ENCODE peak calls at places on chromosomes 13 and 19, in seven cellular contexts. X is DND-41; Z is CD4-positive, CD25-positive, alpha-beta regulatory T cell; D is fibroblast of lung; M is upper lobe of right lung; R is heart left ventricle; B is esophagus muscularis mucosa. N is an unnamed sample. For H3K27me3, H3K4me1 and H3K9me3, the result is how much of the 10 kb centered on the place peaks cover.

GRCh38 chr13:75359266-75359665 is 122.7 kb downstream of the TBC1D4 start:
- DNase-seq in R (no peak), X (no peak), D (peak), Z (no peak), M (no peak), B (no peak), N (no peak)

GRCh38 chr13:35881360-35881759 is 249.8 kb downstream of the DCLK1 start:
- DNase-seq in Z (no peak), B (no peak), X (no peak), R (no peak), M (no peak), D (peak), N (no peak)

GRCh38 chr13:90690458-90691063 is 656.9 kb upstream of the MIR17HG start:
- DNase-seq in M (no peak), B (no peak), Z (no peak), D (peak), R (no peak), X (no peak), N (no peak)

GRCh38 chr19:6238643-6239281 is 41.0 kb downstream of the MLLT1 start:
- DNase-seq in R (peak), M (peak), X (no peak), B (no peak), D (peak), Z (no peak), N (peak)

GRCh38 chr13:42022796-42023493 is 25.5 kb upstream of the DGKH start:
- DNase-seq in Z (no peak), D (no peak), X (no peak), B (no peak), R (no peak), M (no peak), N (no peak)

GRCh38 chr19:38057954-38058690 is 151.1 kb downstream of the SIPA1L3 start:
- DNase-seq in D (no peak), X (no peak), Z (no peak), R (no peak), B (no peak), M (peak), N (no peak)

GRCh38 chr13:30318026-30318425 is 10.7 kb upstream of the KATNAL1 start:
- DNase-seq in M (no peak), R (no peak), X (no peak), D (no peak), Z (no peak), B (no peak), N (no peak)

GRCh38 chr19:43984687-43985000 is 656 bp downstream of the ZNF155 start:
- DNase-seq in M (no peak), R (no peak), B (no peak), Z (peak), D (no peak), X (peak), N (no peak)

GRCh38 chr19:32662186-32662585 is 12.8 kb downstream of the ANKRD27 start:
- DNase-seq in D (peak), R (no peak), M (no peak), B (no peak), Z (no peak), X (no peak), N (no peak)

GRCh38 chr13:47723898-47724297 is 277.2 kb downstream of the SUCLA2 start:
- DNase-seq in R (no peak), X (no peak), D (no peak), Z (no peak), M (no peak), B (no peak), N (no peak)

GRCh38 chr13:72204291-72204690 is 337.3 kb upstream of the DACH1 start:
- DNase-seq in M (no peak), R (no peak), D (peak), Z (no peak), B (no peak), X (no peak), N (no peak)

GRCh38 chr13:47111499-47111898 is 214.6 kb upstream of the HTR2A start:
- DNase-seq in B (no peak), X (no peak), M (no peak), Z (no peak), R (no peak), D (no peak), N (no peak)

GRCh38 chr13:102317593-102317992 is 84.3 kb downstream of the FGF14 start:
- DNase-seq in Z (no peak), B (no peak), X (no peak), M (peak), R (peak), D (peak), N (peak)

GRCh38 chr13:110716235-110716505 is 2.7 kb downstream of the ING1 start:
- DNase-seq in B (no peak), D (peak), X (peak), M (no peak), R (peak), Z (no peak), N (peak)

GRCh38 chr19:28022506-28022905 is 1190.4 kb downstream of the UQCRFS1 start:
- DNase-seq in M (no peak), X (no peak), Z (no peak), D (no peak), B (peak), R (no peak), N (no peak)

GRCh38 chr13:53783466-53783865 is 754.9 kb downstream of the OLFM4 start:
- DNase-seq in X (no peak), D (no peak), Z (no peak), M (no peak), R (no peak), B (no peak), N (no peak)

GRCh38 chr19:42150353-42150752 is 18.1 kb upstream of the POU2F2 start:
- DNase-seq in M (no peak), Z (no peak), B (no peak), R (no peak), D (no peak), X (no peak), N (no peak)

GRCh38 chr19:15251010-15251748 is 18.9 kb upstream of the EPHX3 start:
- DNase-seq in B (no peak), X (no peak), M (no peak), Z (no peak), R (no peak), D (peak), N (no peak)

GRCh38 chr13:102236341-102236740 is 165.5 kb downstream of the FGF14 start:
- DNase-seq in Z (no peak), R (no peak), M (no peak), X (no peak), B (no peak), D (no peak), N (no peak)

GRCh38 chr13:98384739-98385138 is 192.2 kb downstream of the STK24 start:
- DNase-seq in D (peak), B (no peak), R (no peak), X (no peak), M (no peak), Z (no peak), N (no peak)

GRCh38 chr19:34220472-34221063 is 33.8 kb upstream of the GARRE1 start:
- DNase-seq in D (peak), M (no peak), R (no peak), Z (peak), X (peak), B (no peak), N (no peak)

GRCh38 chr13:46515793-46516192 is 37.2 kb upstream of the LRCH1 start:
- DNase-seq in M (no peak), X (no peak), B (no peak), Z (no peak), D (no peak), R (no peak), N (no peak)

GRCh38 chr19:14479985-14480694 is 5.0 kb upstream of the PTGER1 start:
- DNase-seq in D (peak), B (no peak), M (peak), X (peak), R (peak), Z (peak), N (no peak)

GRCh38 chr13:20142927-20143480 is 17.8 kb downstream of the GJA3 start:
- DNase-seq in R (no peak), D (no peak), M (no peak), X (no peak), B (no peak), Z (no peak), N (no peak)

GRCh38 chr13:86838411-86839120 is 832.6 kb upstream of the SLITRK5 start:
- DNase-seq in X (no peak), R (no peak), D (no peak), Z (no peak), B (no peak), M (no peak), N (no peak)

GRCh38 chr13:30355405-30355741 is 48.0 kb upstream of the KATNAL1 start:
- DNase-seq in D (no peak), M (peak), Z (peak), R (no peak), X (peak), B (no peak), N (no peak)

GRCh38 chr19:45821570-45821969 is 6.5 kb upstream of the RSPH6A start:
- DNase-seq in R (peak), Z (no peak), B (no peak), M (no peak), X (no peak), D (no peak), N (no peak)

GRCh38 chr13:82447452-82448030 is 1434.7 kb downstream of the SLITRK1 start:
- DNase-seq in X (no peak), D (no peak), B (no peak), R (no peak), M (no peak), Z (no peak), N (no peak)

GRCh38 chr13:32829269-32829668 is 187.0 kb upstream of the KL start:
- DNase-seq in D (no peak), M (no peak), X (no peak), Z (no peak), R (no peak), B (no peak), N (no peak)

GRCh38 chr19:39402417-39403297 is 4.0 kb upstream of the ZFP36 start:
- DNase-seq in R (peak), D (peak), B (peak), M (peak), Z (peak), X (peak), N (peak)

GRCh38 chr13:112055032-112055416 is 11.9 kb upstream of the SOX1 start:
- DNase-seq in R (no peak), Z (no peak), X (no peak), M (no peak), B (no peak), D (no peak), N (no peak)

GRCh38 chr13:112053167-112053743 is 13.7 kb upstream of the SOX1 start:
- DNase-seq in R (no peak), Z (no peak), B (no peak), D (no peak), M (no peak), X (no peak), N (no peak)

GRCh38 chr13:112054616-112055015 is 12.3 kb upstream of the SOX1 start:
- DNase-seq in M (no peak), D (no peak), Z (no peak), B (no peak), R (no peak), X (no peak), N (no peak)

GRCh38 chr13:112053744-112054615 is 13.0 kb upstream of the SOX1 start:
- DNase-seq in D (no peak), M (no peak), B (no peak), X (no peak), R (no peak), Z (no peak), N (no peak)

DNA sequence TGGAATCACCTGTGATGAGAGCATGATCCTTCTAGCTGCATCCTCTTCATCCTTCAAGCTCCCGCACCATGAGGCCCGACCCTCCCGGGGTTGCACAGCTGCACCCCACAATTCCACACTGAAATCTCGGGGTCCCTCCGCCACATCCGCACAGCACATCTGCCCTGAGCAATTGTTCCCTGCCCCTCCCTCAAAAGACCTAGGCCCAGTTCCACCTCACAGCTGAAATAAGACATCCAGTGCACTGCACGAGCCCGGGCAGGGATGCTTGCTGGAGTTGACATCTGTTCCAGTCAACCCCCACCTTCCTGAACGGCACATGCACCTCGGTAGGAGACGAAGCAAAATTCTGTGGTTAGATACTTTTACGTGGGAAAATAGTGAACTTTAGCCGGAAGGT is 14.7 kb upstream of the SOX1 start:
- DNase-seq in Z (no peak), X (no peak), R (no peak), B (no peak), D (no peak), M (no peak), N (no peak)
- H3K27me3 ChIP-seq in Z (under half), X (under half), R (half or more), B (under half), D (under half), M (half or more), N (under half)

GRCh38 chr19:4713384-4713951 is 10.2 kb downstream of the DPP9 start:
- DNase-seq in Z (no peak), D (peak), B (peak), R (peak), X (no peak), M (peak), N (peak)

GRCh38 chr19:4711211-4711610 is 12.4 kb downstream of the DPP9 start:
- DNase-seq in D (no peak), X (no peak), Z (no peak), M (no peak), B (no peak), R (no peak), N (no peak)

GRCh38 chr19:4714016-4714415 is 9.6 kb downstream of the DPP9 start:
- DNase-seq in X (no peak), Z (no peak), R (no peak), B (no peak), D (no peak), M (no peak), N (no peak)

GRCh38 chr19:4710281-4710600 is 13.4 kb downstream of the DPP9 start:
- DNase-seq in M (no peak), R (no peak), X (no peak), B (no peak), D (no peak), Z (no peak), N (no peak)

DNA sequence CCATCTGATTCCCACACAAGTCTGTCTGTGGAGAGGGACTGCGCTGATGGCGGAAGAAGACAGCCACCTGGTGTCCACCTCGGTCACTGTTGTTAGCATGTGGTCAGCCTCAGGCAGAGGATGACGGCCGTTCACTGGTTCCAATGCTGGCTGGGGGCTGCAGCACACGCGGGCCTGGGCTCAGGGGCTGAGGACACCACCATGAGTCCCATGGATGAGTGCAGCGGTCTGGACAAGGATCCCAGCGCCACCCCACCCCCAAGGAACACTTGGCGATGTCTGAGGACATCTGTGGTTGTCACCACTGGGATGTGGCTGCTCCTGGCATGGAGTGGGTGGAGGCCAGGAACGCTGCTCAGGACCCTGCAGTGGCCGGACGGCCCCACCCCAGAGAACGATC is 10.9 kb downstream of the DPP9 start:
- DNase-seq in B (no peak), R (no peak), Z (no peak), D (no peak), M (no peak), X (no peak), N (no peak)
- H3K4me1 ChIP-seq in B (under half), R (under half), Z (under half), D (under half), M (under half), X (under half), N (under half)

GRCh38 chr13:112641456-112641855 is 48.4 kb upstream of the ATP11A start:
- DNase-seq in B (no peak), Z (no peak), D (no peak), X (no peak), R (no peak), M (no peak), N (no peak)
- H3K9me3 ChIP-seq in B (under half), Z (under half), D (under half), X (under half), R (under half), M (under half), N (under half)

GRCh38 chr19:40599331-40600085 is 1.7 kb upstream of the LTBP4 start:
- DNase-seq in B (no peak), M (no peak), R (no peak), D (peak), X (peak), Z (no peak), N (no peak)
- H3K27me3 ChIP-seq in B (under half), M (half or more), R (under half), D (under half), X (under half), Z (under half), N (under half)

GRCh38 chr13:49632156-49632555 is 3.8 kb downstream of the ARL11 start:
- DNase-seq in B (no peak), D (no peak), R (no peak), M (no peak), X (no peak), Z (no peak), N (no peak)
- H3K4me1 ChIP-seq in B (under half), D (under half), R (under half), M (under half), X (under half), Z (under half), N (under half)

GRCh38 chr19:57377498-57378146 is 12.0 kb upstream of the ZNF548 start:
- DNase-seq in R (no peak), M (no peak), D (peak), B (no peak), Z (no peak), X (no peak), N (no peak)

GRCh38 chr19:57382806-57383488 is 6.7 kb upstream of the ZNF548 start:
- DNase-seq in R (no peak), B (no peak), D (no peak), X (no peak), M (no peak), Z (no peak), N (no peak)
- H3K9me3 ChIP-seq in R (under half), B (under half), D (under half), X (under half), M (under half), Z (under half), N (under half)

GRCh38 chr19:35832054-35832453 is 19.4 kb upstream of the PRODH2 start:
- DNase-seq in D (no peak), Z (no peak), R (no peak), X (no peak), M (no peak), B (no peak), N (no peak)
- H3K27me3 ChIP-seq in D (under half), Z (under half), R (under half), X (under half), M (under half), B (under half), N (under half)

GRCh38 chr13:113183450-113184129 is 24.9 kb downstream of the PCID2 start:
- DNase-seq in X (no peak), R (no peak), D (no peak), Z (no peak), B (no peak), M (no peak), N (no peak)
- H3K4me1 ChIP-seq in X (under half), R (under half), D (under half), Z (under half), B (under half), M (under half), N (under half)

GRCh38 chr19:23070353-23070781 is 46.5 kb upstream of the ZNF730 start:
- DNase-seq in R (no peak), X (no peak), Z (peak), M (no peak), D (peak), B (no peak), N (no peak)
- H3K9me3 ChIP-seq in R (under half), X (under half), Z (under half), M (under half), D (under half), B (under half), N (under half)

N was measured in aorta.